ENCODE peak calls at places on chromosomes 1 and 21, in eight cellular contexts. N is heart right ventricle, C is stomach, G is hepatocyte, F is psoas muscle, H is fibroblast of pulmonary artery, P is fibroblast of the aortic adventitia, Z is Peyer's patch. I is an unnamed sample.

GRCh38 chr1:19465123-19465522 is 20.2 kb downstream of the CAPZB start:
- DNase-seq in N (no peak), C (no peak), G (no peak), F (no peak), H (peak; percentile 72), P (peak; percentile 90), Z (no peak), I (no peak)

GRCh38 chr21:45945066-45945867 is 36.3 kb upstream of the COL6A1 start:
- DNase-seq in N (no peak), C (no peak), G (no peak), F (no peak), H (no peak), P (no peak), Z (peak; percentile 39), I (no peak)

GRCh38 chr1:168361252-168361651 is 80.6 kb downstream of the TBX19 start:
- DNase-seq in N (no peak), C (no peak), G (no peak), F (no peak), H (no peak), P (no peak), Z (no peak), I (no peak)

GRCh38 chr1:186014370-186015030 is 280.3 kb downstream of the HMCN1 start:
- DNase-seq in N (no peak), C (no peak), G (no peak), F (no peak), H (peak; percentile 60), P (peak; percentile 72), Z (no peak), I (no peak)

GRCh38 chr1:101261629-101262028 is 24.8 kb downstream of the S1PR1 start:
- DNase-seq in N (no peak), C (no peak), G (no peak), F (no peak), H (no peak), P (no peak), Z (no peak), I (no peak)

GRCh38 chr1:11650331-11650991 is 3.8 kb downstream of the FBXO2 start:
- DNase-seq in N (peak; percentile 51), C (peak; percentile 89), G (peak; percentile 88), F (peak; percentile 87), H (peak; percentile 78), P (peak; percentile 50), Z (peak; percentile 84), I (no peak)

GRCh38 chr1:63967901-63968300 is 194.1 kb downstream of the ROR1 start:
- DNase-seq in N (no peak), C (no peak), G (no peak), F (no peak), H (no peak), P (peak; percentile 45), Z (no peak), I (no peak)

GRCh38 chr1:160954158-160955104 is at the start of gene ITLN2:
- DNase-seq in N (no peak), C (peak; percentile 49), G (peak; percentile 65), F (no peak), H (peak; percentile 59), P (peak; percentile 27), Z (peak; percentile 68), I (peak; percentile 78)

GRCh38 chr1:157984469-157984868 is 9.0 kb upstream of the KIRREL1 start:
- DNase-seq in N (no peak), C (no peak), G (peak; percentile 69), F (no peak), H (no peak), P (no peak), Z (no peak), I (no peak)

GRCh38 chr1:119911775-119912174 is 15.5 kb upstream of the ADAM30 start:
- DNase-seq in N (no peak), C (no peak), G (no peak), F (no peak), H (no peak), P (no peak), Z (no peak), I (no peak)

GRCh38 chr1:23951646-23952095 is 8.0 kb upstream of the PNRC2 start:
- DNase-seq in N (no peak), C (no peak), G (peak; percentile 52), F (no peak), H (peak; percentile 78), P (peak; percentile 80), Z (no peak), I (peak; percentile 95)

GRCh38 chr1:16315437-16315836 is 36.8 kb downstream of the FBXO42 start:
- DNase-seq in N (no peak), C (no peak), G (no peak), F (no peak), H (no peak), P (no peak), Z (no peak), I (no peak)

GRCh38 chr1:23568608-23569383 is 9.5 kb upstream of the ID3 start:
- DNase-seq in N (no peak), C (no peak), G (no peak), F (no peak), H (no peak), P (no peak), Z (no peak), I (no peak)

GRCh38 chr1:180948846-180949615 is 36.3 kb downstream of the KIAA1614 start:
- DNase-seq in N (no peak), C (no peak), G (no peak), F (no peak), H (peak; percentile 20), P (no peak), Z (no peak), I (no peak)

GRCh38 chr1:56424744-56425493 is 154.4 kb downstream of the PLPP3 start:
- DNase-seq in N (peak; percentile 81), C (peak; percentile 68), G (peak; percentile 59), F (peak; percentile 92), H (peak; percentile 76), P (peak; percentile 36), Z (no peak), I (peak; percentile 97)

GRCh38 chr1:238895911-238896310 is 490.5 kb upstream of the CHRM3 start:
- DNase-seq in N (no peak), C (no peak), G (no peak), F (no peak), H (no peak), P (no peak), Z (no peak), I (peak; percentile 73)

GRCh38 chr1:188669715-188670114 is 1807.9 kb downstream of the BRINP3 start:
- DNase-seq in N (no peak), C (no peak), G (no peak), F (no peak), H (peak; percentile 51), P (peak; percentile 32), Z (no peak), I (peak; percentile 29)

GRCh38 chr1:161238039-161238473 is at the start of gene NR1I3:
- DNase-seq in N (no peak), C (no peak), G (peak; percentile 80), F (no peak), H (no peak), P (no peak), Z (peak; percentile 74), I (no peak)

GRCh38 chr1:116286541-116286971 is 86.5 kb upstream of the ATP1A1 start:
- DNase-seq in N (no peak), C (no peak), G (no peak), F (no peak), H (no peak), P (peak; percentile 30), Z (no peak), I (peak; percentile 42)

GRCh38 chr1:90494748-90495282 is 222.3 kb downstream of the BARHL2 start:
- DNase-seq in N (no peak), C (no peak), G (no peak), F (no peak), H (no peak), P (no peak), Z (no peak), I (no peak)
- TF ChIP-seq CTCF in N (no peak), C (no peak), G (no peak), F (no peak), H (no peak), P (no peak), Z (no peak), I (no peak)

GRCh38 chr1:197391303-197392226 is 123.5 kb downstream of the CRB1 start:
- DNase-seq in N (no peak), C (no peak), G (no peak), F (no peak), H (peak; percentile 13), P (no peak), Z (no peak), I (no peak)
- TF ChIP-seq CTCF in N (no peak), C (no peak), G (no peak), F (no peak), H (no peak), P (no peak), Z (no peak), I (no peak)

GRCh38 chr1:111748618-111749337 is 6.9 kb upstream of the DDX20 start:
- DNase-seq in N (no peak), C (no peak), G (no peak), F (no peak), H (no peak), P (no peak), Z (no peak), I (no peak)

GRCh38 chr1:111747947-111748346 is 7.8 kb upstream of the DDX20 start:
- DNase-seq in N (no peak), C (no peak), G (no peak), F (no peak), H (no peak), P (no peak), Z (no peak), I (no peak)

GRCh38 chr1:111747282-111747734 is 8.1 kb upstream of the INKA2 start:
- DNase-seq in N (peak; percentile 71), C (peak; percentile 70), G (peak; percentile 84), F (no peak), H (peak; percentile 89), P (peak; percentile 79), Z (no peak), I (peak; percentile 89)

GRCh38 chr1:111752186-111752585 is 3.5 kb upstream of the DDX20 start:
- DNase-seq in N (no peak), C (no peak), G (no peak), F (no peak), H (no peak), P (no peak), Z (no peak), I (no peak)

GRCh38 chr1:111750856-111751255 is 4.8 kb upstream of the DDX20 start:
- DNase-seq in N (no peak), C (no peak), G (no peak), F (no peak), H (no peak), P (no peak), Z (no peak), I (no peak)
- TF ChIP-seq CTCF in N (no peak), C (no peak), G (no peak), F (no peak), H (no peak), P (no peak), Z (no peak), I (no peak)

DNA sequence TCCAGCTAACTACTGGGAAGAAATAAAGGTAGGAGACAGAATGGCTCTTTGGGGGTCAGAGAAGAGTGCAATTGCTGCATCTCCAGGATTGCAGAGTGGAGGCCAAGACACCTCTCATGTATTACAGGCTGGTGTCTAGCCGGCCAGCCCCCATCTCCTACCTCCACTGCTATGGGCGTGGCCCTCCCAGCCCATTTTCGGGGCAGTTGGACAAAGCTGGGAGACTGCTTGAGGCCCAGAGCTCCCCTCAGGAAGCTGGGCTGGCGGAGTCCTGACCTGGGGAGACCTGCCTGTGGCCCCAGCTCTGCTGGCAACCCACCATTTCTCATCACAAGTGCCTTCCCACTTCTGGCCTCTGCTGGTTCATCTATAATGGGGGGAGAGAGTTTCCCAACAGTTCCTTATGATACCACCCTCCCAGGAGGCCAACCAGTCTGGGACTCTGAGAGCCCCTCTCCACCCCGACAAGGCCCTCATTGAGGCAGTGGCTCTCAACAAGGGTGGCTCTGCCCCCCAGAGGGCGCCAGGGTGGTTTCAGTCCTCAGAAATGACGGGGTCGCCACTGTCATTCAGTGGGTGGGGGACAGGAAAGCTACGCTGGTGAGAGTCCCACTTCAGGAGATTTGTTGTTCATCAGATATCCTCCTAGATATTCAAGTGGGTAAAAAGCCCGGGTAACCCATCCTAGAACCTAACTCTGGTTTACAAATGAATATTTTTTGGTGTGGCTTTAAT is 11.5 kb downstream of the RAP1GAP start:
- DNase-seq in N (no peak), C (no peak), G (no peak), F (no peak), H (no peak), P (no peak), Z (peak; percentile 36), I (no peak)
- TF ChIP-seq CTCF in N (no peak), C (no peak), G (no peak), F (no peak), H (no peak), P (no peak), Z (no peak), I (no peak)

I was measured in MCF 10A.